ENCODE peak calls at places on chromosomes 16 and 17, in four cellular contexts. L, M, N and I are unnamed samples.
A peak's percentile ranks its signal among the peaks of the same experiment; 100 is the strongest.

GRCh38 chr16:72844225-72844920 is 203.6 kb downstream of the ZFHX3 start:
- DNase-seq in L (no peak), M (no peak), N (no peak), I (no peak)

GRCh38 chr16:84323626-84324025 is 28.9 kb downstream of the WFDC1 start:
- DNase-seq in L (no peak), M (no peak), N (no peak), I (no peak)

GRCh38 chr17:78789663-78790181 is 7.6 kb upstream of the CYTH1 start:
- DNase-seq in L (no peak), M (no peak), N (no peak), I (no peak)

GRCh38 chr16:70700101-70701020 is 14.5 kb upstream of the MTSS2 start:
- DNase-seq in L (no peak), M (no peak), N (no peak), I (no peak)

GRCh38 chr17:2094891-2095535 is 40.1 kb downstream of the HIC1 start:
- DNase-seq in L (no peak), M (no peak), N (no peak), I (peak; percentile 92)

GRCh38 chr16:67176662-67177061 is 6.3 kb downstream of the NOL3 start:
- DNase-seq in L (no peak), M (no peak), N (no peak), I (no peak)

GRCh38 chr16:24748242-24748641 is 18.8 kb downstream of the TNRC6A start:
- DNase-seq in L (no peak), M (no peak), N (no peak), I (no peak)

GRCh38 chr16:1914084-1914608 is 4.1 kb downstream of the HS3ST6 start:
- DNase-seq in L (no peak), M (no peak), N (no peak), I (no peak)

GRCh38 chr16:19505600-19506303 is 16.1 kb downstream of the GDE1 start:
- DNase-seq in L (no peak), M (no peak), N (no peak), I (no peak)

GRCh38 chr16:11090947-11091785 is 146.8 kb downstream of the CLEC16A start:
- DNase-seq in L (no peak), M (no peak), N (no peak), I (no peak)

GRCh38 chr16:20344630-20345029 is 7.9 kb downstream of the UMOD start:
- DNase-seq in L (no peak), M (no peak), N (no peak), I (no peak)

GRCh38 chr16:86892509-86892908 is 314.2 kb downstream of the FOXL1 start:
- DNase-seq in L (no peak), M (no peak), N (no peak), I (no peak)

GRCh38 chr17:64507418-64507766 is 615 bp downstream of the CEP95 start:
- DNase-seq in L (peak; percentile 59), M (no peak), N (no peak), I (peak; percentile 76)

GRCh38 chr17:33785281-33785680 is 469.8 kb upstream of the CCL2 start:
- DNase-seq in L (no peak), M (no peak), N (no peak), I (no peak)

DNA sequence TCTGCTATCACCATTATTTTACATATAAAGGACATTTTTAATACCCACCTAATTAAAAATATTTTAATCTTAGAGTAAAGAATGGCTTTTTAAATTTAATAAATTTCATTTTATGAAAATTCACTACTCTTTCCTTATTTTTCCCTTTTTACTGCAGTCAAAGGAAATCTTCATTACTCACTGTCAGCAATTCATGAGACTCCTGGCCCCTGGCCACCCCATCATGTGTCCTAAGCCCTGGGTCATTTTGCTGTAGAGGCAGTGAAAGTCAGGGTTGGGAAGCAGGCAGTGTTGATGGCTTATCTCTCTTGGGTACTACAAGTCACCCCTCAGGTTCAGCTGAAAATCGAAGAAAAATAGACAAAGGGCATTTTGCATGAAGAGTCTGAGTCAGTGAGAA is 468.6 kb upstream of the CCL2 start:
- DNase-seq in L (no peak), M (no peak), N (no peak), I (no peak)
- TF ChIP-seq SUZ12 in L (no peak), M (no peak), N (no peak), I (no peak)

GRCh38 chr16:4412159-4412558 is 4.2 kb downstream of the CORO7 start:
- DNase-seq in L (no peak), M (no peak), N (no peak), I (no peak)

GRCh38 chr16:4408323-4408690 is 8.1 kb downstream of the CORO7 start:
- DNase-seq in L (no peak), M (no peak), N (no peak), I (no peak)

GRCh38 chr16:4411684-4412083 is 4.7 kb downstream of the CORO7 start:
- DNase-seq in L (no peak), M (no peak), N (no peak), I (no peak)

GRCh38 chr16:4409081-4409932 is 7.1 kb downstream of the CORO7 start:
- DNase-seq in L (no peak), M (peak; percentile 49), N (no peak), I (no peak)

GRCh38 chr16:4410335-4411075 is 5.9 kb downstream of the CORO7 start:
- DNase-seq in L (no peak), M (no peak), N (no peak), I (no peak)
- TF ChIP-seq SUZ12 in L (no peak), M (no peak), N (no peak), I (no peak)

DNA sequence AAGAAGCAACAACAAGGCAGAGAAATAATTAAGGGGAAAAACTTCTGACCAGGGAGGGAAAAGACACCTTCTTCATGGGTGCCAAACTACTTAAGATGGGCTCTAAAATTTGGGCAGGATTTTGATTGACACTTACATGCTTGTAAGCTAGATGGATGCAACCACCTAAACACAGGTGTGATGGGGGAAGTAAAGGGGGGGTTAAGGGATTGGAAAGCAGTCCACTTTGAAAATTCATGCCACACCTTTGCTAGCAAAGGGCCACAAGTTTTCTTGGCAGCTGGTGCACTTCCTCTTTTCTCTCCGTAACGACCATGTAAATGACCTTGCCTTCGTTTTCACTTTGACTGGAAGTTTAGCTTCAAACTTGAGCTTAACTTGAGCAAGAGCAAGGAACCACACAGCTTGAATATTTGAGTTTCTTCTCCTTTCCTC is 14.3 kb upstream of the PRKAR1A start:
- DNase-seq in L (no peak), M (no peak), N (no peak), I (no peak)
- TF ChIP-seq SUZ12 in L (no peak), M (no peak), N (no peak), I (no peak)

GRCh38 chr17:7551396-7551795 is 2.5 kb downstream of the TNFSF12 start:
- DNase-seq in L (no peak), M (no peak), N (no peak), I (peak; percentile 70)
- TF ChIP-seq SUZ12 in L (no peak), M (no peak), N (no peak), I (no peak)

DNA sequence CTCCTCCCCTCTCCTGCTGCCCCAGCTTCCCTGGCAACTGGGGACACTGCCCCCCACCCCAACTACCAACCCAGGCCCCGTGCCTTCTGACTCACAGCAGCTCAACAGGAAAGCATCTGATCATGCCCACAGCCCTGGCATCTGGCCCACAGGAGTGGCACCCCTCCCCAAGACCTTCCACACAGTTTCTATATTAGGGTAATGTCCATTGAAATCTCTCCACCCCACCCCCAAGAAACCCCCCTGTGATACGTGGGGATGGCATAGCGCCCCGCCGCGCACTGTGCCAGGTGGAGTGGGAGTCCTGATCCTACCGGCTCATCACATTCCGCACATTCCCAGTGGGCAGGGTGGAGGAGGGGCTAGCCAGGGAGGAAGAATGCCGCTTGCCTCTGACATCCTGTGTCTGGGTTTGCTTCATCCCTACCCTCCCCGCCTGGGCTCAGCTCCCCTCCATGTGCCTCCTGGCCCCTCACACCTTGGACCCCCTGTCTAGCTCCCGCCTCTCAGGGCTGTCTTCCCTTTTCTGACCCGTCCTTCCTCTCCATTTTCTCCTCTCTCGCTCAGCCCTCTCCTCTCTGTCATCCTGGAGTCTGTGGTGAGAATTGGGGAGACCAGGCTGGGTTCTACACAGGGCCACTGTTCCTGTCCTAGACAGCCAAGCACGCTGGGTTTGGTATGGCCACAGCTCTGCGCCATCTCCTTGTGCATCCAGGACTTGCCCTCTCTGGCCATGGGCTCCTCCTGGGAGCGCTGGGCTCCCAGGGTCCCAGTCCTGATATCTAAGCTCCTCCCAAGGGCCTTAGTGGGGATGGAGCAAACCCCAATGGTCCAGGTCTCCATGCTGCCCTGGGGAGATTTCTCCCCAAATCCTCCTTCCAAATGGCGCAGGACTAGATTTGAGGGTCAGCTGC is 27.4 kb upstream of the ITGA3 start:
- DNase-seq in L (no peak), M (no peak), N (peak; percentile 18), I (no peak)
- TF ChIP-seq SUZ12 in L (no peak), M (no peak), N (no peak), I (no peak)

DNA sequence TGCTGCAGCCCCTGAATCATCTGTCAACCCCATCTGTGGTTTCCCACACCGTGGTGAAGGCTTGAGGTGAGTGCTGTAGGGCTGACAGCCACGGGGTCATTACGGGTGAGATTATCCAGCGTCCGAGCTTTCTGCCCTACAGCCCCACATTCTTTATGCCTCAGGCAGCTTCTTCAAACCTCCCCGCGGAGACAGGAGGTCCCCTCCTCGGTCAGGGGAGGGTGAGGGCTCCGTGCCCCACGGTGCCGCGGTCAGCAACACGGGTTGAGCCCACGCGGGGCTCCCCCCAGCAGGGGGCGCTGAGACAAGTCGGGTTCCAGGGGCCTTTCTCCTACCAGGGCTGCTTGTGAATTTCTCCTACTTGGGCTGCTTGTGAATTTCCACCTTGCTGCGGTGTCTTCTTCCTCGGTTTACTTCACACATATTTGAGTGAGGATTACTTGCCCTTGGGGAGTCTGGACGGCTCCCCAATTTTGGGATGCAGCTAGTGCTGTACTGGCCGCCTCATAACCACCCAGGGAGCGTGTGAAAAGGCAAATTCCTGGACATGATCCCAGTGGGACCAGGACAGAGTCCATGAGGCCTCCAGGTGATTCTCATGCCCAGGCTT is 18.1 kb upstream of the WFIKKN2 start:
- DNase-seq in L (peak; percentile 79), M (peak; percentile 82), N (no peak), I (no peak)
- TF ChIP-seq SUZ12 in L (no peak), M (no peak), N (no peak), I (no peak)

DNA sequence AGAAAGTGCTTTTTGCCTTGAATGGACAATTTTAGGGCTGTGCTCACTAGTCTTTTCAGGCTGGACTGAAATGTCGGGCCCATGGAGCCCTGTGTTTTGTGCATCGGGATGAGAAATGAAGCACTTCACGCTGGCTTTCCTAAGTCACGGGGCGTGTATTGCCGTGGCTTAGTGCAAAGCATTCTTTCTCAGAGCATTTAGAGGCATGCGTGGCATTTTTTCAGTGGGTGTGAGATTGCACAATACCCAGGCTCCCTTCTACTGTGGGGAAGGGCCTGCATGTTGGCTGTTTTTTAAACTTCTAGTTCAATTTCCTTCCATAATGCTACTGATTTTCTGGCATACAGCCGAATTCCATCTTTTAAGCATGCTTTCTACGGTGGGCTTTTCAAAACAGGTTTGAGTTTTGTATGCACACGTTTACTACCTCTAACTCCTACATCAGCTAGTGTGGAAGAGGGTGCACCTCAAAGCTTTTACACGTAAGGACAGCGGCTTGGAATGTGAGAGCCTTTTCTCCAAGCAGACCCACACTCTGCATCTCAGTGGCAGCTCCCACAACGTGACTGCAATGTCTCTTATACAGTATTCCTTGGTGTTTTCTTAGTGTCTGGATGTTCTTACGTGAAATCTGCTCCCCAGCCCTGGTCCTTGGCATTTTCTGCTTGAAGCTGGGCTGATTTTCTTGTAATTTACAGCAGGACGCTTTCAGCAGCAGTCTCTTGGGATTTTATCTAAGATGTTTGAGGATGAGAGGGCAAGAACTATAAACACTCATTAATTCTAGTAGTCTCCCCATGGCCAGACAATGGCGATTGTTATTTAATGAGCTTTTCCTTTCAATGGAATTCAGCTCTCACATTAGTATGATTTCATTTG is 12.3 kb upstream of the POLR3E start:
- DNase-seq in L (no peak), M (no peak), N (no peak), I (no peak)
- TF ChIP-seq SUZ12 in L (no peak), M (no peak), N (no peak), I (no peak)